ENCODE peak calls at places on chromosomes 4 and X, in six cellular contexts. One of them, this sample, is unnamed.

GRCh38 chr4:109411964-109412363 is 21.7 kb upstream of the SEC24B start:
- DNase-seq in HCT116: no peak
- DNase-seq in H1: no peak
- DNase-seq in endothelial cell of umbilical vein: peak
- DNase-seq in GM23338: no peak
- DNase-seq in suprapubic skin: no peak
- DNase-seq in this sample: no peak

GRCh38 chrX:105975382-105975781 is 63.1 kb downstream of the SERPINA7 start:
- DNase-seq in HCT116: peak
- DNase-seq in H1: no peak
- DNase-seq in endothelial cell of umbilical vein: no peak
- DNase-seq in GM23338: peak
- DNase-seq in suprapubic skin: no peak
- DNase-seq in this sample: no peak

GRCh38 chr4:78556655-78557054 is 5.1 kb downstream of the ANXA3 start:
- DNase-seq in HCT116: peak
- DNase-seq in H1: no peak
- DNase-seq in endothelial cell of umbilical vein: no peak
- DNase-seq in GM23338: no peak
- DNase-seq in suprapubic skin: no peak
- DNase-seq in this sample: no peak

GRCh38 chrX:150074175-150074574 is 135.9 kb upstream of the EOLA2 start:
- DNase-seq in HCT116: no peak
- DNase-seq in H1: no peak
- DNase-seq in endothelial cell of umbilical vein: no peak
- DNase-seq in GM23338: no peak
- DNase-seq in suprapubic skin: no peak
- DNase-seq in this sample: no peak

GRCh38 chr4:123017636-123018390 is 95.4 kb upstream of the NUDT6 start:
- DNase-seq in HCT116: no peak
- DNase-seq in H1: no peak
- DNase-seq in endothelial cell of umbilical vein: peak
- DNase-seq in GM23338: no peak
- DNase-seq in suprapubic skin: no peak
- DNase-seq in this sample: no peak

GRCh38 chr4:53189011-53189410 is 176.8 kb downstream of the SCFD2 start:
- DNase-seq in HCT116: no peak
- DNase-seq in H1: no peak
- DNase-seq in endothelial cell of umbilical vein: no peak
- DNase-seq in GM23338: no peak
- DNase-seq in suprapubic skin: no peak
- DNase-seq in this sample: no peak

GRCh38 chr4:83582289-83582756 is 46.4 kb downstream of the GPAT3 start:
- DNase-seq in HCT116: no peak
- DNase-seq in H1: no peak
- DNase-seq in endothelial cell of umbilical vein: peak
- DNase-seq in GM23338: no peak
- DNase-seq in suprapubic skin: no peak
- DNase-seq in this sample: peak

GRCh38 chr4:104128031-104128849 is 366.5 kb downstream of the CXXC4 start:
- DNase-seq in HCT116: no peak
- DNase-seq in H1: no peak
- DNase-seq in endothelial cell of umbilical vein: no peak
- DNase-seq in GM23338: no peak
- DNase-seq in suprapubic skin: no peak
- DNase-seq in this sample: no peak

GRCh38 chr4:932713-933070 is 432 bp downstream of the TMEM175 start:
- DNase-seq in HCT116: no peak
- DNase-seq in H1: no peak
- DNase-seq in endothelial cell of umbilical vein: no peak
- DNase-seq in GM23338: no peak
- DNase-seq in suprapubic skin: peak
- DNase-seq in this sample: no peak

GRCh38 chrX:107715331-107716044 is 60.1 kb downstream of the TSC22D3 start:
- DNase-seq in HCT116: no peak
- DNase-seq in H1: no peak
- DNase-seq in endothelial cell of umbilical vein: no peak
- DNase-seq in GM23338: no peak
- DNase-seq in suprapubic skin: no peak
- DNase-seq in this sample: no peak
- TF ChIP-seq POLR2AphosphoS5 in HCT116: no peak
- TF ChIP-seq POLR2AphosphoS5 in H1: no peak
- TF ChIP-seq POLR2AphosphoS5 in endothelial cell of umbilical vein: no peak
- TF ChIP-seq POLR2AphosphoS5 in GM23338: no peak
- TF ChIP-seq POLR2AphosphoS5 in suprapubic skin: no peak
- TF ChIP-seq POLR2AphosphoS5 in this sample: no peak

GRCh38 chrX:47313056-47313455 is 57.3 kb upstream of the ZNF157 start:
- DNase-seq in HCT116: no peak
- DNase-seq in H1: no peak
- DNase-seq in endothelial cell of umbilical vein: no peak
- DNase-seq in GM23338: no peak
- DNase-seq in suprapubic skin: no peak
- DNase-seq in this sample: peak

GRCh38 chrX:47316276-47317025 is 53.9 kb upstream of the ZNF157 start:
- DNase-seq in HCT116: no peak
- DNase-seq in H1: peak
- DNase-seq in endothelial cell of umbilical vein: peak
- DNase-seq in GM23338: peak
- DNase-seq in suprapubic skin: no peak
- DNase-seq in this sample: no peak

DNA sequence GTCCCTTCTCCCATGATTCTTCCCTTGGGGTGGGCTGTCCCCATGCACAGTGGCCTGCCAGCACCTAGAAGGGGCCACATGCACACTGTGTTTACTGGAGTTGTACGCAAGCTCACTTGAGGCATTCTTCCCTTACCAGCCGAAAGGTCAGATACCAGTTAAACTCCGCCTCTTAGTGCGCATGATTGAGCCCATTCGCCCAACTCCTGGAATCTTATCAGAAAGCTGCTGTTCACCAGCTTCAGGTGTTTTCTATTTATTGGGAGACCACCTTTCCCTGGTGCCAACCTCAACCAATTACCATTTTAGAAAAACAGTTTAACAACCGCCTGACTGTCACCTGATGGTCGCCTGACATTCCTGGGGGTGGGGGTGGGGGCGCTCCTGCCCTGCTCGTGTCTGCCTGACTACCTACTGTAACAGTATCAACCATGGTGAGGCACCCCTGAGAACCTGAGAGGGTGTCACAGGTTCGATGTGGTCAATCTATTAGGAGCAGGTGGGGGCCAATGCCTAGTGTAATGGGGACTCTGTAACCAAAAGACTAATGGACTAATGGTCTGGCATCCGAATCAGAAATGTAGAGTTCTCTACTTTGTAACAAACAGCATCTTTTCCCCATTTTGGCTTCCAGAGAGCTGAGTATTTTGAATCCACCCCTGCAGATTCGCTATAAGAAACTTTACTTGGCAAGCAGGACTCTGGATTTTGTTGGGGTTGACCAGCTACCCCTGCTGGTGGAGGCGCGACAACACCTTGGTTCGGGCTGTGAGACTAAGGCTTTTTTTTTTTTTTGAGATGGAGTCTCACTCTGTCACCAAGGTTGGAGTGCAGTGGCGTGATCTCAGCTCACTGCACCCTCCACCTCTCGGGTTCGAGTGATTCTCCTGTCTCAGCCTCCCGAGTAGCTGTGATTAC is 58.3 kb upstream of the ZNF157 start:
- DNase-seq in HCT116: peak
- DNase-seq in H1: peak
- DNase-seq in endothelial cell of umbilical vein: peak
- DNase-seq in GM23338: peak
- DNase-seq in suprapubic skin: no peak
- DNase-seq in this sample: peak
- H3K27ac ChIP-seq in HCT116: no peak
- H3K27ac ChIP-seq in H1: peak
- H3K27ac ChIP-seq in endothelial cell of umbilical vein: no peak
- H3K27ac ChIP-seq in GM23338: peak
- H3K27ac ChIP-seq in suprapubic skin: no peak
- H3K27ac ChIP-seq in this sample: no peak

DNA sequence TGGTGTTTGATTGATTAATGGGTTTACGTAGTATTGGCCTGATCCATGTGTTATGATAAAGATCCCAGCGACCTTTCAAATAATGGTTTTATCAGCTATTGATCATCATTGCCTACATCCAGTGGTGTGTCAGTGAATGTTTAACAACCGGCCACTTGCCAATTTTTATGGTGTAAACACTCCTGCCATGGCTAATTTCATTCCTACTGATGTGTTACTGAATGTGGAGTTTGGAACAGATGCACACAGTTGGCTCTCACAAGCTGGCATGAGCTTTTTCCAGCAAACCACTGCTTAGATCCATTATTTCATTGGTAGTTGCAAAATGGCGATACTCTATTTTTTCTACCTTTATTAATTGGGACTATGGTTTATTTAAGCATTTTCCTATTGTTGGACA is 139.9 kb downstream of the REPS2 start:
- DNase-seq in HCT116: no peak
- DNase-seq in H1: no peak
- DNase-seq in endothelial cell of umbilical vein: no peak
- DNase-seq in GM23338: no peak
- DNase-seq in suprapubic skin: no peak
- DNase-seq in this sample: no peak
- TF ChIP-seq POLR2AphosphoS5 in HCT116: no peak
- TF ChIP-seq POLR2AphosphoS5 in H1: no peak
- TF ChIP-seq POLR2AphosphoS5 in endothelial cell of umbilical vein: no peak
- TF ChIP-seq POLR2AphosphoS5 in GM23338: no peak
- TF ChIP-seq POLR2AphosphoS5 in suprapubic skin: no peak
- TF ChIP-seq POLR2AphosphoS5 in this sample: no peak

GRCh38 chr4:14384824-14385223 is 617.5 kb upstream of the CPEB2 start:
- DNase-seq in HCT116: no peak
- DNase-seq in H1: no peak
- DNase-seq in endothelial cell of umbilical vein: no peak
- DNase-seq in GM23338: no peak
- DNase-seq in suprapubic skin: no peak
- DNase-seq in this sample: no peak
- H3K27ac ChIP-seq in HCT116: no peak
- H3K27ac ChIP-seq in H1: no peak
- H3K27ac ChIP-seq in endothelial cell of umbilical vein: no peak
- H3K27ac ChIP-seq in GM23338: no peak
- H3K27ac ChIP-seq in suprapubic skin: no peak
- H3K27ac ChIP-seq in this sample: no peak

DNA sequence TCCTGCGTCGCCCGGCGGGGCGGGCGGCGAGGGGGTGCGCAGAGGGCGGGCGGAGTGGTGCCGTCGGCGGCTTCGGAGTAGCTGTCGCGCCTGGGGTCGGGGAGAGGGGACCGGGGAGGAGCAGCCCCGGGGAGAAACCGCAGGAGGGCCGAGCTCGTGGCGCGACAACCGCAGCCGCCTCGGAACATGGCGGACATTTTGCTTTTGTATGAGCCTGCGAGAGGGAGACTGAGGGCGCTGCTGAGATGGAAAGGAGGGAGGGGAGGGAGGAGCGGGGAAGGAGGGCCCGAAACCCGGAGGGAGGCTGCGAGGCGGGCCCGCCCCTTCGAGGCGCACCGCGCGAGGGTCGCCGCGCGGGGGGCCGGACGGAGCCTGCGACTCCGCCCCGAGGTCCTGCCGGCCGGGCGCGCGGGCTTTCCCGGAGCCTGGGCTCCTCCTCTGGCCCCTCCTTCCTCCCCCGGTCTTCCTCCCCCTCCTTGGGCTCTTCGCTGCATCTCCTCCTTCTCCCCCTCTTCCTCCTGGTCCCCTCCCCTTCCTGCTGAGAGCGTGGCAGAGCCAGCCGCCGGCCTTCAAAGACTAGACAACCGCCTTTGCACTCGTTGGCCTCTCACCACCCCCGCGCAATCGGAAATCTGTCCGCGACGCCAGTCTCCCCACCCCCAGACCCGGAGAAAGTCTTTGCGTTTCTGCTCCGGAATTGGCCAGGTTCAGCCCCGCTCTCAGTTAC is 1.1 kb downstream of the INTS6L start:
- DNase-seq in HCT116: peak
- DNase-seq in H1: peak
- DNase-seq in endothelial cell of umbilical vein: peak
- DNase-seq in GM23338: peak
- DNase-seq in suprapubic skin: peak
- DNase-seq in this sample: peak
- TF ChIP-seq POLR2AphosphoS5 in HCT116: peak
- TF ChIP-seq POLR2AphosphoS5 in H1: peak
- TF ChIP-seq POLR2AphosphoS5 in endothelial cell of umbilical vein: peak
- TF ChIP-seq POLR2AphosphoS5 in GM23338: peak
- TF ChIP-seq POLR2AphosphoS5 in suprapubic skin: no peak
- TF ChIP-seq POLR2AphosphoS5 in this sample: peak

DNA sequence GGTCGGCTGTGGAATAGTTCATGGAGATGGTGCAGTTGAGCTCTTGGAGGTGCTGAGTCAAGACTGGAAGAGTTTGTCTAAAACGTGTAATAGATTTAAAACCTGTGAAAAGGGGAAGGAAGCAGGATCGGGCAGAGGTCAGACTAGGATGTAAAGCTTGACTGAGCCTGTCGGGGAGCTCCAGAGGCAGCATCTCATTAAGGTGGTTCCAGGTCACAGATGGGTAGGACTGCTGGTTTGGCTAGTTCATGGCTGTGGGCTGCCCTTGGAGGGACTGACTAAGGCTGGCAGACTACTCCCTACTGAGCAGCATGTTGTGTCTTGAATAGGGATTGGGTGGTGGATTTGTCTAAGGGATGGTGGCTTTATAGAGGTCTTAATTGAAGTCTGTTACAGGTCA is 28.4 kb upstream of the WDR1 start:
- DNase-seq in HCT116: no peak
- DNase-seq in H1: no peak
- DNase-seq in endothelial cell of umbilical vein: no peak
- DNase-seq in GM23338: no peak
- DNase-seq in suprapubic skin: no peak
- DNase-seq in this sample: no peak
- H3K27ac ChIP-seq in HCT116: no peak
- H3K27ac ChIP-seq in H1: no peak
- H3K27ac ChIP-seq in endothelial cell of umbilical vein: no peak
- H3K27ac ChIP-seq in GM23338: no peak
- H3K27ac ChIP-seq in suprapubic skin: no peak
- H3K27ac ChIP-seq in this sample: no peak

This sample was measured in prostate gland.